ENCODE peak calls at places on chromosomes 16 and 17, in four cellular contexts. One of them, this sample, is unnamed. For H3K4me1, the result is how much of the 10 kb centered on the place peaks cover.

GRCh38 chr17:50781167-50781566 is 13.8 kb upstream of the ANKRD40CL start:
- DNase-seq in esophagus muscularis mucosa: no peak
- DNase-seq in lower lobe of right lung: no peak
- DNase-seq in endothelial cell of umbilical vein: no peak
- DNase-seq in this sample: peak

GRCh38 chr17:20315821-20316220 is 151.5 kb downstream of the LGALS9B start:
- DNase-seq in esophagus muscularis mucosa: no peak
- DNase-seq in lower lobe of right lung: no peak
- DNase-seq in endothelial cell of umbilical vein: no peak
- DNase-seq in this sample: no peak

GRCh38 chr17:29150191-29150590 is 30.0 kb downstream of the MYO18A start:
- DNase-seq in esophagus muscularis mucosa: no peak
- DNase-seq in lower lobe of right lung: no peak
- DNase-seq in endothelial cell of umbilical vein: no peak
- DNase-seq in this sample: no peak

GRCh38 chr16:48194828-48195566 is 39.2 kb upstream of the ABCC12 start:
- DNase-seq in esophagus muscularis mucosa: no peak
- DNase-seq in lower lobe of right lung: no peak
- DNase-seq in endothelial cell of umbilical vein: peak
- DNase-seq in this sample: no peak

GRCh38 chr17:10683853-10684252 is 13.5 kb downstream of the SCO1 start:
- DNase-seq in esophagus muscularis mucosa: no peak
- DNase-seq in lower lobe of right lung: no peak
- DNase-seq in endothelial cell of umbilical vein: peak
- DNase-seq in this sample: no peak

GRCh38 chr17:76905036-76905435 is 36.8 kb downstream of the MGAT5B start:
- DNase-seq in esophagus muscularis mucosa: no peak
- DNase-seq in lower lobe of right lung: no peak
- DNase-seq in endothelial cell of umbilical vein: no peak
- DNase-seq in this sample: no peak

GRCh38 chr17:76490112-76490710 is 11.0 kb downstream of the RHBDF2 start:
- DNase-seq in esophagus muscularis mucosa: no peak
- DNase-seq in lower lobe of right lung: no peak
- DNase-seq in endothelial cell of umbilical vein: no peak
- DNase-seq in this sample: no peak

GRCh38 chr17:69170377-69170776 is 28.7 kb upstream of the ABCA6 start:
- DNase-seq in esophagus muscularis mucosa: no peak
- DNase-seq in lower lobe of right lung: no peak
- DNase-seq in endothelial cell of umbilical vein: peak
- DNase-seq in this sample: no peak

GRCh38 chr16:2007081-2007836 is 2.4 kb downstream of the ZNF598 start:
- DNase-seq in esophagus muscularis mucosa: no peak
- DNase-seq in lower lobe of right lung: no peak
- DNase-seq in endothelial cell of umbilical vein: no peak
- DNase-seq in this sample: no peak

GRCh38 chr17:80970044-80970761 is 21.4 kb upstream of the CHMP6 start:
- DNase-seq in esophagus muscularis mucosa: no peak
- DNase-seq in lower lobe of right lung: peak
- DNase-seq in endothelial cell of umbilical vein: no peak
- DNase-seq in this sample: peak

GRCh38 chr17:72421128-72422092 is 300.6 kb downstream of the SOX9 start:
- DNase-seq in esophagus muscularis mucosa: no peak
- DNase-seq in lower lobe of right lung: no peak
- DNase-seq in endothelial cell of umbilical vein: peak
- DNase-seq in this sample: no peak

GRCh38 chr16:48146131-48146530 is 9.7 kb downstream of the ABCC12 start:
- DNase-seq in esophagus muscularis mucosa: no peak
- DNase-seq in lower lobe of right lung: no peak
- DNase-seq in endothelial cell of umbilical vein: no peak
- DNase-seq in this sample: no peak

GRCh38 chr17:57834146-57834741 is 15.6 kb downstream of the MRPS23 start:
- DNase-seq in esophagus muscularis mucosa: no peak
- DNase-seq in lower lobe of right lung: no peak
- DNase-seq in endothelial cell of umbilical vein: no peak
- DNase-seq in this sample: peak

GRCh38 chr17:6681671-6682070 is 30.1 kb downstream of the C17orf100 start:
- DNase-seq in esophagus muscularis mucosa: no peak
- DNase-seq in lower lobe of right lung: no peak
- DNase-seq in endothelial cell of umbilical vein: no peak
- DNase-seq in this sample: no peak

GRCh38 chr17:58121925-58122324 is 26.3 kb upstream of the OR4D1 start:
- DNase-seq in esophagus muscularis mucosa: no peak
- DNase-seq in lower lobe of right lung: no peak
- DNase-seq in endothelial cell of umbilical vein: no peak
- DNase-seq in this sample: no peak

GRCh38 chr16:17171250-17172143 is 299.3 kb downstream of the XYLT1 start:
- DNase-seq in esophagus muscularis mucosa: no peak
- DNase-seq in lower lobe of right lung: no peak
- DNase-seq in endothelial cell of umbilical vein: no peak
- DNase-seq in this sample: no peak

GRCh38 chr16:64975821-64976220 is 146.0 kb downstream of the CDH11 start:
- DNase-seq in esophagus muscularis mucosa: no peak
- DNase-seq in lower lobe of right lung: no peak
- DNase-seq in endothelial cell of umbilical vein: no peak
- DNase-seq in this sample: no peak

GRCh38 chr17:39950871-39951348 is 11.9 kb upstream of the GSDMA start:
- DNase-seq in esophagus muscularis mucosa: no peak
- DNase-seq in lower lobe of right lung: no peak
- DNase-seq in endothelial cell of umbilical vein: no peak
- DNase-seq in this sample: no peak

GRCh38 chr17:2302740-2303277 is 776 bp downstream of the SMG6 start:
- DNase-seq in esophagus muscularis mucosa: no peak
- DNase-seq in lower lobe of right lung: no peak
- DNase-seq in endothelial cell of umbilical vein: no peak
- DNase-seq in this sample: no peak

GRCh38 chr16:81641403-81642106 is 137.5 kb upstream of the PLCG2 start:
- DNase-seq in esophagus muscularis mucosa: no peak
- DNase-seq in lower lobe of right lung: no peak
- DNase-seq in endothelial cell of umbilical vein: no peak
- DNase-seq in this sample: no peak

GRCh38 chr17:19017804-19018599 is 13.4 kb upstream of the FAM83G start:
- DNase-seq in esophagus muscularis mucosa: no peak
- DNase-seq in lower lobe of right lung: peak
- DNase-seq in endothelial cell of umbilical vein: no peak
- DNase-seq in this sample: peak

GRCh38 chr17:17380156-17380925 is 77.2 kb downstream of the NT5M start:
- DNase-seq in esophagus muscularis mucosa: no peak
- DNase-seq in lower lobe of right lung: no peak
- DNase-seq in endothelial cell of umbilical vein: no peak
- DNase-seq in this sample: peak

GRCh38 chr17:80959330-80960036 is 32.2 kb upstream of the CHMP6 start:
- DNase-seq in esophagus muscularis mucosa: peak
- DNase-seq in lower lobe of right lung: peak
- DNase-seq in endothelial cell of umbilical vein: no peak
- DNase-seq in this sample: peak

GRCh38 chr16:10678655-10679054 is 16.1 kb downstream of the TEKT5 start:
- DNase-seq in esophagus muscularis mucosa: no peak
- DNase-seq in lower lobe of right lung: no peak
- DNase-seq in endothelial cell of umbilical vein: no peak
- DNase-seq in this sample: no peak

GRCh38 chr16:10675221-10675620 is 19.5 kb downstream of the TEKT5 start:
- DNase-seq in esophagus muscularis mucosa: no peak
- DNase-seq in lower lobe of right lung: no peak
- DNase-seq in endothelial cell of umbilical vein: no peak
- DNase-seq in this sample: no peak

GRCh38 chr16:10679921-10680320 is 14.8 kb downstream of the TEKT5 start:
- DNase-seq in esophagus muscularis mucosa: no peak
- DNase-seq in lower lobe of right lung: no peak
- DNase-seq in endothelial cell of umbilical vein: no peak
- DNase-seq in this sample: peak

GRCh38 chr16:10675861-10676260 is 18.9 kb downstream of the TEKT5 start:
- DNase-seq in esophagus muscularis mucosa: no peak
- DNase-seq in lower lobe of right lung: no peak
- DNase-seq in endothelial cell of umbilical vein: no peak
- DNase-seq in this sample: no peak

GRCh38 chr16:10676284-10676683 is 18.4 kb downstream of the TEKT5 start:
- DNase-seq in esophagus muscularis mucosa: no peak
- DNase-seq in lower lobe of right lung: no peak
- DNase-seq in endothelial cell of umbilical vein: no peak
- DNase-seq in this sample: peak
- H3K27ac ChIP-seq in esophagus muscularis mucosa: no peak
- H3K27ac ChIP-seq in lower lobe of right lung: no peak
- H3K27ac ChIP-seq in endothelial cell of umbilical vein: no peak
- H3K27ac ChIP-seq in this sample: no peak

GRCh38 chr16:89170346-89171215 is 967 bp upstream of the CDH15 start:
- DNase-seq in esophagus muscularis mucosa: no peak
- DNase-seq in lower lobe of right lung: peak
- DNase-seq in endothelial cell of umbilical vein: no peak
- DNase-seq in this sample: peak
- H3K4me3 ChIP-seq in esophagus muscularis mucosa: peak
- H3K4me3 ChIP-seq in lower lobe of right lung: peak
- H3K4me3 ChIP-seq in endothelial cell of umbilical vein: no peak
- H3K4me3 ChIP-seq in this sample: no peak

GRCh38 chr16:67055712-67056487 is 27.0 kb downstream of the CBFB start:
- DNase-seq in esophagus muscularis mucosa: no peak
- DNase-seq in lower lobe of right lung: no peak
- DNase-seq in endothelial cell of umbilical vein: peak
- DNase-seq in this sample: no peak

GRCh38 chr16:67052399-67052798 is 23.4 kb downstream of the CBFB start:
- DNase-seq in esophagus muscularis mucosa: no peak
- DNase-seq in lower lobe of right lung: no peak
- DNase-seq in endothelial cell of umbilical vein: no peak
- DNase-seq in this sample: no peak

GRCh38 chr16:67053767-67054334 is 24.9 kb downstream of the CBFB start:
- DNase-seq in esophagus muscularis mucosa: no peak
- DNase-seq in lower lobe of right lung: no peak
- DNase-seq in endothelial cell of umbilical vein: no peak
- DNase-seq in this sample: no peak
- H3K4me1 ChIP-seq in esophagus muscularis mucosa: under half
- H3K4me1 ChIP-seq in lower lobe of right lung: under half
- H3K4me1 ChIP-seq in endothelial cell of umbilical vein: under half
- H3K4me1 ChIP-seq in this sample: under half

DNA sequence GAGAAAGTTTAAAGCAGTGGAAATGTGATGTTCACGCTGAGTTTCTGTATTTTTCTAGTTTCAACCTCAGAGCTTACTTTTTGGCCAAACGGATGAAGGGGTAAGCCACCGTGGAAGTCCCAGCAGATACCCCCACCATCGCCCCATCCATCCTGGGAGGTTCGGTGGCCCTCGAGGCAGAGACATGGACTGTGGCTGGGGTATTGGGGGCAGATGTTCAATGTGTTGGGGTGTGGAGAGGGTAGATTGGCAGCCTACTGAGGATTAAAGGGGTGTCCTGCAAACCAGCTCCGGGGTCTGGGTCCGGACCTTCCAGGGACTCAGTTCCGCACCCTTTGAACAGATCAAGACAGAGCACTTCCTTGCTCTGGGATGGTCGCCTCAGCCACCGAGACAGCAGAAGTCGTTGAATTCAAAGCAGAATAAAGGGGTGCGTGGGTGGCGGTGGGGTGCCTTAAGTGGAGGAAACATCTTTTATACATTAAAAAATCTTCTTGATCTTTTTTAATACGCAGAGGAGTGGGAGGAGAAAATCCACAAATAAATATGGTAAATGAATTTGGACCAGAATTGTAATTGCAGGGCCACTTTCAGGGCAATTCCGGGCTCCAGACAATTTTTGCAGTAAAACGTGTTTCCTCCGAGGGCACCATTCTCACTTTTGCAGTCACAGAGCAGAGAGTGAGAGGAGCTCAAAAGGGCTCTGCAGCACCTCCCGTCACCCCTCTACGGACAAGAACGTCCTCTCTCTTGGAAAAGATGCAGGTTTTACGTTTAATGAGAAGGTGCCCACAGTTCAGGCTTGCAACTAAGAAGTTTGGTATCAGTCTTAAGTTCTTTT is 8.2 kb upstream of the CBX8 start:
- DNase-seq in esophagus muscularis mucosa: no peak
- DNase-seq in lower lobe of right lung: no peak
- DNase-seq in endothelial cell of umbilical vein: no peak
- DNase-seq in this sample: no peak
- H3K27ac ChIP-seq in esophagus muscularis mucosa: no peak
- H3K27ac ChIP-seq in lower lobe of right lung: no peak
- H3K27ac ChIP-seq in endothelial cell of umbilical vein: no peak
- H3K27ac ChIP-seq in this sample: no peak

GRCh38 chr16:11296706-11297491 is 15.8 kb upstream of the PRM1 start:
- DNase-seq in esophagus muscularis mucosa: no peak
- DNase-seq in lower lobe of right lung: no peak
- DNase-seq in endothelial cell of umbilical vein: no peak
- DNase-seq in this sample: no peak
- H3K4me3 ChIP-seq in esophagus muscularis mucosa: peak
- H3K4me3 ChIP-seq in lower lobe of right lung: peak
- H3K4me3 ChIP-seq in endothelial cell of umbilical vein: no peak
- H3K4me3 ChIP-seq in this sample: no peak

GRCh38 chr16:23859713-23860269 is 24.0 kb downstream of the PRKCB start:
- DNase-seq in esophagus muscularis mucosa: no peak
- DNase-seq in lower lobe of right lung: no peak
- DNase-seq in endothelial cell of umbilical vein: no peak
- DNase-seq in this sample: no peak
- H3K4me1 ChIP-seq in esophagus muscularis mucosa: under half
- H3K4me1 ChIP-seq in lower lobe of right lung: under half
- H3K4me1 ChIP-seq in endothelial cell of umbilical vein: under half
- H3K4me1 ChIP-seq in this sample: under half

DNA sequence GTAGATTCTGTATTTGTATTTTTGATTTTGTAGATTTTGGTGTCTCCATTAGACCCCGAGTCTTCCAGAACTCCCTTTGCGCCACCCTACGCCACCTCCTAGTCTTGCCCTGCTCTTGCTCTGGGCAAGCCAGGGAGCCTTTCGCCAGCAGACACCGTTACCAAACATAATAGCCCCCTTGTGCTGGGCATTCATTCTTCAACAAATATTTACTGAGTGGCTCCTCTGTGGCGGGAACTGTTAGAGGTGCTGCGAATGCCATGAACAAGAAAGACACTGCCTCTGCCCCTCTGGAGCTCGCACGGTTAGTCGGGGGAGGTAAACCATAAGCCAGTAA is 841 bp upstream of the GPT2 start:
- DNase-seq in esophagus muscularis mucosa: no peak
- DNase-seq in lower lobe of right lung: no peak
- DNase-seq in endothelial cell of umbilical vein: no peak
- DNase-seq in this sample: no peak
- H3K27ac ChIP-seq in esophagus muscularis mucosa: peak
- H3K27ac ChIP-seq in lower lobe of right lung: peak
- H3K27ac ChIP-seq in endothelial cell of umbilical vein: no peak
- H3K27ac ChIP-seq in this sample: no peak

DNA sequence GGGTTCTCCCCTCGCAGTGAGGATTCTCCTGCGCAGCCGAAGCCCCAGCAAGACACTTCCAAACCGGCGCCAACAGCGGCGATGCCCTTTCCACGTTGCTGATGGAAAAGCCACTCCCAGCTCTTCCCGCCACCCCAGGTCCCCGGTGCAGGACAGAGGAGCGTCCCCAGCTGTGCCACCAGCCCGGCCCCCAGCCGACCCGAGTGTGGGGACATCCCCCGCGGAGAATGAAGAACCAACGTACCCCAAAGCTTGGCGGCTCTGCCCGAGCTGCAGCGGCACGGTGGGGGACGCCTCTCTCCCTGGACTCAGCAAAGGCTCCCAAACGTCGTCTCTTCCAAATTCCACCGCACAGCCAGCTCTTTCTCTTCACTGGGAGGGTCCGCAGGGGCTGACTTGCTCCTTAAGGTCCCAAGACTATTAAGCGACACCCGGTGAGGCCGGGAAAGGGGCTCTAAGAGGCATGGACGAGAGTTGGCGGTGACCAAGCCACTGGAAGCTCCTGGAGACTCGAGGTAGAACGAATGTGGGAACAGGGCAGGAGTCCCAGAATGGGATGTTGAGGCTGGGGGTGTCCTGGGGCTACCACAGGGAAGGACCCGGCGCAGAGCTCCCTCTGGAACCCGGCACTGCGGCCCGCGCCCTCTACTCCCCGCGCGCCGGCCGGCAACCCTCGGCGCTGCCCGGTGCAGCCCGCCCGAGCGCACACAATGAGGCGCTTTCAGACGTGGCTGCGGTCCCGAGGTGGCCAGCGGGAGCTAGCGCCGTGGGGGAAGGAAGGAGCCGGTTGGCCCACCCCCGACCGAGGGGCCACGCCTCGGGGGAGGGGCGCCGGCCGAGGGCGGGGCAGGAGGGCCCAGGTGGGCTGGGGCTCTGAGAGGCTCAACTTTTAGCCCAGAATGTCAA is at the start of gene CHST6:
- DNase-seq in esophagus muscularis mucosa: no peak
- DNase-seq in lower lobe of right lung: no peak
- DNase-seq in endothelial cell of umbilical vein: peak
- DNase-seq in this sample: peak
- H3K4me3 ChIP-seq in esophagus muscularis mucosa: peak
- H3K4me3 ChIP-seq in lower lobe of right lung: peak
- H3K4me3 ChIP-seq in endothelial cell of umbilical vein: peak
- H3K4me3 ChIP-seq in this sample: no peak

This sample was measured in aorta.